ENCODE peak calls at places on chromosomes 12 and 14, in five cellular contexts. L is HepG2, X is NT2/D1, D is H1, R is GM12878. F is an unnamed sample.
A peak's percentile ranks its signal among the peaks of the same experiment; 100 is the strongest.

GRCh38 chr12:101759396-101760047 is 20.3 kb upstream of the SYCP3 start:
- DNase-seq in L (peak; percentile 39), X (no peak), D (no peak), R (no peak), F (peak; percentile 55)

GRCh38 chr12:131694116-131694838 is 16.6 kb upstream of the SFSWAP start:
- DNase-seq in L (no peak), X (no peak), D (no peak), R (no peak), F (no peak)

GRCh38 chr14:104092931-104093365 is 7.4 kb downstream of the ASPG start:
- DNase-seq in L (no peak), X (no peak), D (no peak), R (no peak), F (no peak)

GRCh38 chr12:24838531-24838950 is 110.4 kb downstream of the BCAT1 start:
- DNase-seq in L (no peak), X (no peak), D (no peak), R (peak; percentile 84), F (no peak)

GRCh38 chr14:57898837-57899572 is 33.1 kb upstream of the SLC35F4 start:
- DNase-seq in L (no peak), X (no peak), D (no peak), R (no peak), F (no peak)

GRCh38 chr12:115468087-115468510 is 784.1 kb upstream of the TBX3 start:
- DNase-seq in L (peak; percentile 88), X (no peak), D (no peak), R (no peak), F (no peak)

GRCh38 chr14:101174522-101174838 is 271.0 kb upstream of the RTL1 start:
- DNase-seq in L (no peak), X (no peak), D (no peak), R (no peak), F (no peak)

GRCh38 chr12:531951-532585 is 72.3 kb downstream of the B4GALNT3 start:
- DNase-seq in L (no peak), X (no peak), D (no peak), R (no peak), F (no peak)

GRCh38 chr12:86838709-86839108 is 582.5 kb upstream of the MGAT4C start:
- DNase-seq in L (no peak), X (peak; percentile 9), D (no peak), R (no peak), F (no peak)

GRCh38 chr14:99280852-99281251 is 8.9 kb upstream of the BCL11B start:
- DNase-seq in L (no peak), X (no peak), D (no peak), R (no peak), F (no peak)

GRCh38 chr14:22561661-22562579 is 27.1 kb downstream of the DAD1 start:
- DNase-seq in L (peak; percentile 60), X (no peak), D (no peak), R (peak; percentile 81), F (no peak)

GRCh38 chr12:34398366-34398705 is 376.0 kb downstream of the ALG10 start:
- DNase-seq in L (no peak), X (no peak), D (no peak), R (no peak), F (no peak)

GRCh38 chr12:48681416-48681737 is 661 bp downstream of the KANSL2 start:
- DNase-seq in L (peak; percentile 12), X (no peak), D (no peak), R (no peak), F (peak; percentile 15)

GRCh38 chr14:85619866-85620265 is 89.9 kb downstream of the FLRT2 start:
- DNase-seq in L (no peak), X (no peak), D (no peak), R (no peak), F (no peak)

GRCh38 chr14:100889641-100890040 is 13.9 kb downstream of the RTL1 start:
- DNase-seq in L (no peak), X (no peak), D (no peak), R (no peak), F (no peak)

GRCh38 chr14:52076334-52076733 is 7.5 kb upstream of the NID2 start:
- DNase-seq in L (no peak), X (no peak), D (no peak), R (no peak), F (no peak)

GRCh38 chr12:116400671-116401357 is 123.3 kb upstream of the MED13L start:
- DNase-seq in L (no peak), X (no peak), D (no peak), R (no peak), F (no peak)

GRCh38 chr14:95197498-95198010 is 40.2 kb upstream of the DICER1 start:
- DNase-seq in L (no peak), X (no peak), D (no peak), R (no peak), F (no peak)

GRCh38 chr14:42023452-42023851 is 416.8 kb downstream of the LRFN5 start:
- DNase-seq in L (peak; percentile 8), X (no peak), D (no peak), R (no peak), F (no peak)

GRCh38 chr12:480831-481230 is 21.1 kb downstream of the B4GALNT3 start:
- DNase-seq in L (no peak), X (peak; percentile 55), D (no peak), R (no peak), F (no peak)

GRCh38 chr12:96084624-96085023 is 49.2 kb upstream of the LTA4H start:
- DNase-seq in L (no peak), X (no peak), D (no peak), R (no peak), F (no peak)
- TF ChIP-seq SUZ12 in L (no peak), X (no peak), D (no peak), R (no peak), F (no peak)

GRCh38 chr12:2300168-2300567 is 247.4 kb downstream of the CACNA1C start:
- DNase-seq in L (no peak), X (no peak), D (no peak), R (no peak), F (no peak)

GRCh38 chr12:2300886-2301285 is 248.1 kb downstream of the CACNA1C start:
- DNase-seq in L (no peak), X (no peak), D (no peak), R (no peak), F (no peak)

GRCh38 chr12:2299207-2299606 is 246.4 kb downstream of the CACNA1C start:
- DNase-seq in L (no peak), X (no peak), D (no peak), R (no peak), F (no peak)

GRCh38 chr12:2302711-2303255 is 250.0 kb downstream of the CACNA1C start:
- DNase-seq in L (no peak), X (no peak), D (no peak), R (no peak), F (no peak)

DNA sequence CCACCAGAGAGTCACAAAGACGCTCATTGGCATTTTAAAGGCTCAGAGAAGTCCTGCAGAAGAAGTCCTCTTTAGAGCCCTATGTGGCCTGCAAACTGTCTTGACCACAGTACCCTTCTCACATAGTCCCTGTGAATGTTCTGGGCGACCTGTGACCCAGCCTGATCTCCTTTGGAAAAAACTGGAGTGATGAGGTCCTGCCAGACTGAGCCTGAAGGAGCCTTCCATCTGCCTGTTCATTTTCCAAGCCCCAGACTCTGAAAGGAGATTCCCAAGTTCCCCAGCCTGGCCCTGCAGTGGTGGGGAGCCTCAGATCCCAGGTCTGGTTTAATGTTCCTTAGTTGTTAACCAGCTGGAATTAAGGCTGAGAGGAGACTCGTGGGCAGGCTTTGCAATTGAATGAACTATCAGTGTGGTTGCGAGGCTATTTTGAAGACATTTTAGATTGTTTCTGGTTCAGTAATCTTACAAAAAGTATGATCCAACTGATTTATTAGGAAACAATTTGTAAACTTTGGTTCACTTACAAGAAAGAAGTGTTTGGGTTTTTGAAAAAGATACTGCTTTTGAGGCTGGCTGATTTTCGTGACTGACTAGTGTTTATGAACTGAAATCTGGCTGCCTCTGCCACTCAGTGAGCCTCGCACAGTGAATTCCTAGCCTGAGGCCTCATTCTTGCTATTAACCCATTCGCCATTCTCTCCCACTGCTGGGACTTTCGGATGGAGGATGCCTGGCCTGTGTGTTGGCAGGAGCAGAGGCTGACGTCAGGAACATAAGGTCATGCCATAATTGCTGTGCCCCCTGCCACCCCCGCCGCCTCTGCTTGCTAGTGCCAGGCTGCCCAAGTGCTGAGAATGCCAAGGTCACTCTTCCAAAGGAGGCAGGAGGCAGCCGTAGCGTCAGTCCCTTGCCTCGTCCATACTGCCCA is 249.0 kb downstream of the CACNA1C start:
- DNase-seq in L (no peak), X (no peak), D (no peak), R (no peak), F (no peak)
- TF ChIP-seq SUZ12 in L (no peak), X (no peak), D (no peak), R (no peak), F (no peak)

DNA sequence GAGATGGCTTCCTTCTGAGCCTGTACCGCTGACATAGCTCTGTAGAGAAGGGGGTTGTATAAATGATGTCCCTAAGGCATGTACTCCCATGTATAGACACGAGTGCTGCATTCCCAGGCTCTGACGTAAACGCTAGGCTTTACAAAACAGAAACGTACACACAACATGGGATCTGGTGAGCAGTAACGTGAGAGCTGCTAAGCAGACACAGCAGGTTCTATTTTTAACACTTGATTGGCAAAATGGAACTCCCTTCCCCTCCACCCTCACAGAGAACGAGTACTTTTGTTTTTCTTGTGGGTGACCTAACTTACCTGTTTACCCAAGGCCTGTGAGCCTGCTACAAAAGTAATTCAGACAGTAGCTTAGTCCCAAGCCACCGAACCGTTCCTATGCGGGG is 36.0 kb downstream of the ACADS start:
- DNase-seq in L (no peak), X (no peak), D (no peak), R (no peak), F (peak; percentile 44)
- TF ChIP-seq SUZ12 in L (no peak), X (no peak), D (no peak), R (no peak), F (no peak)

GRCh38 chr12:4118017-4118510 is 155.5 kb upstream of the CCND2 start:
- DNase-seq in L (no peak), X (no peak), D (no peak), R (peak; percentile 89), F (no peak)
- TF ChIP-seq SUZ12 in L (no peak), X (no peak), D (no peak), R (no peak), F (no peak)

DNA sequence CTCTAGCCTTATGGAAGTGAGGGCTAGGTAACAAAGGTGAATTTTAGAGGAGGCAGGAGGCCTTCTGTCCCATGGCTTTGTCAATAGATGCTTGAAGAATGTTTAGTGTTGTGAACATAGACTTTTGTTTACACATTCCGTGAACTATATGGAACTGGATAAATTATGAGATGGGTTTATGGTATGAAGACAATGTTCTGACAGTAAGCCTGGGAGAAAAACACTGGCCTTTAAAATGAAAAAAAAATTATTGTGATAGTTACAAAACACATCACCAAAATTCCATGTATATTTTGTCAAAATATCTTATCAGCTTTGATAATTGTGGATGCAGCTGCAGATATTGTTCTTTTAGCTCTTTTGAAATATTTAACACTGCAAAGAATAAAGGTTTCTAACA is 251.5 kb upstream of the DCN start:
- DNase-seq in L (no peak), X (no peak), D (no peak), R (no peak), F (no peak)
- TF ChIP-seq SUZ12 in L (no peak), X (no peak), D (no peak), R (no peak), F (no peak)

F was measured in HEK293T.